ENCODE peak calls at places on chromosomes 7 and 10, in four cellular contexts. Z is iPS DF 6.9, T is hepatocyte, F is right atrium auricular region. J is an unnamed sample. For H3K4me1 and H3K9me3, the result is how much of the 10 kb centered on the place peaks cover.

GRCh38 chr10:86225098-86225782 is 141.4 kb downstream of the GRID1 start:
- DNase-seq in Z (no peak), F (no peak), T (peak), J (no peak)

GRCh38 chr10:97542169-97543024 is 30.2 kb upstream of the ANKRD2 start:
- DNase-seq in F (peak), T (peak), Z (no peak), J (no peak)

GRCh38 chr7:131692131-131692960 is 135.9 kb upstream of the PODXL start:
- DNase-seq in T (peak), F (peak), Z (peak), J (peak)

GRCh38 chr7:106484562-106484961 is 176.4 kb downstream of the CCDC71L start:
- DNase-seq in Z (no peak), T (peak), F (no peak), J (no peak)

GRCh38 chr7:36546331-36546730 is 156.7 kb downstream of the ANLN start:
- DNase-seq in F (no peak), T (no peak), Z (no peak), J (no peak)

GRCh38 chr10:124450010-124450782 is at the start of gene NKX1-2:
- DNase-seq in T (peak), Z (no peak), F (no peak), J (peak)

GRCh38 chr7:20793258-20793657 is 6.6 kb upstream of the SP8 start:
- DNase-seq in Z (no peak), T (no peak), F (no peak), J (no peak)

GRCh38 chr7:83476501-83476900 is 172.4 kb downstream of the SEMA3E start:
- DNase-seq in F (no peak), Z (no peak), T (no peak), J (no peak)

GRCh38 chr10:5684971-5685763 is 529 bp downstream of the TASOR2 start:
- DNase-seq in F (peak), Z (no peak), T (peak), J (peak)

GRCh38 chr10:78856421-78856820 is 212.3 kb upstream of the ZMIZ1 start:
- DNase-seq in Z (no peak), T (no peak), F (peak), J (no peak)

GRCh38 chr7:90337106-90337505 is 9.4 kb upstream of the GTPBP10 start:
- DNase-seq in T (no peak), F (no peak), Z (no peak), J (no peak)

GRCh38 chr7:151091431-151091830 is 5.2 kb downstream of the AGAP3 start:
- DNase-seq in F (no peak), T (peak), Z (no peak), J (peak)

GRCh38 chr7:151674161-151674920 is 154.6 kb upstream of the RHEB start:
- DNase-seq in F (no peak), Z (no peak), T (no peak), J (no peak)

GRCh38 chr10:130531312-130531711 is 395.1 kb downstream of the GLRX3 start:
- DNase-seq in F (no peak), T (no peak), Z (no peak), J (no peak)

GRCh38 chr10:714214-714613 is 24.7 kb upstream of the DIP2C start:
- DNase-seq in T (no peak), F (no peak), Z (no peak), J (no peak)

GRCh38 chr7:43834463-43835251 is 34.7 kb downstream of the MRPS24 start:
- DNase-seq in Z (no peak), F (no peak), T (no peak), J (no peak)

GRCh38 chr7:158186406-158186805 is 401.2 kb downstream of the PTPRN2 start:
- DNase-seq in Z (no peak), T (no peak), F (no peak), J (no peak)

GRCh38 chr7:158190756-158191155 is 396.9 kb downstream of the PTPRN2 start:
- DNase-seq in T (no peak), F (no peak), Z (no peak), J (no peak)

GRCh38 chr7:158185653-158186052 is 402.0 kb downstream of the PTPRN2 start:
- DNase-seq in Z (no peak), F (no peak), T (no peak), J (no peak)

GRCh38 chr7:158188676-158189075 is 398.9 kb downstream of the PTPRN2 start:
- DNase-seq in F (no peak), T (no peak), Z (no peak), J (no peak)

DNA sequence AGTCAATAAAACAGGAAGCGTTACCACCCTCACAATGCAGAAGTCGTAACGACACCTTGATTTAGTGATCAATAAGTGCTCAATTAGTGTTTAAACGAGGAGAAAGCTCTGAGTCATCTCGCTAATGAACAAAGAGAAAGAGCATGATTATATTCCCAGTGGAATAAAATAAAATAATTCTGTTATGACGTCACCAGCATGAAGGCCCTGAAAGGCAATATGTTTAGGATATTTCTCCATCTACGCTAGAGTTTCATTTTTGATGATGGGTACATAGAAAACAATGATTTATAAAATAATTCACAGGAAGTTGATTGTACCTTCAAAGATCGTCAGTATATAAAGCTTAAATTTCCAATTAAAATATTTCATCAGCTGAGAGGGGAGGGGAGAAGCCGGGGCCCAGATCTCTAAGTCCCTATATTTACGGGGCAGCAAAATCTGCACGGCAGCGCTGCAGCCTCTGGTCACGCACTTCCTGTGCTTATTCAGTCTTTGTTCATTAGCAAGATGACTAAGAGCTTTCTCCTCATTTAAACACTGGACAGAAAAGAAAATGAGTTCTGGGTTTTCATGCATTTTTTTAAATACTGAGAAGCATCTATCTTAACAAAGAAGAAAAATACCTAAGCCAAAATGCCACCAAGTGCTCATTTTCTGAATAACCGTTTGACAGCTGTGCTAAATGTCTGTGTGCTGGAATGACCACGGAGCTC is 400.4 kb downstream of the PTPRN2 start:
- DNase-seq in T (no peak), F (no peak), Z (no peak), J (no peak)
- H3K4me3 ChIP-seq in T (no peak), F (no peak), Z (no peak), J (no peak)

GRCh38 chr7:77903597-77903996 is 105.0 kb downstream of the PHTF2 start:
- DNase-seq in T (no peak), F (no peak), Z (no peak), J (no peak)
- H3K4me1 ChIP-seq in T (under half), F (under half), Z (under half), J (under half)

DNA sequence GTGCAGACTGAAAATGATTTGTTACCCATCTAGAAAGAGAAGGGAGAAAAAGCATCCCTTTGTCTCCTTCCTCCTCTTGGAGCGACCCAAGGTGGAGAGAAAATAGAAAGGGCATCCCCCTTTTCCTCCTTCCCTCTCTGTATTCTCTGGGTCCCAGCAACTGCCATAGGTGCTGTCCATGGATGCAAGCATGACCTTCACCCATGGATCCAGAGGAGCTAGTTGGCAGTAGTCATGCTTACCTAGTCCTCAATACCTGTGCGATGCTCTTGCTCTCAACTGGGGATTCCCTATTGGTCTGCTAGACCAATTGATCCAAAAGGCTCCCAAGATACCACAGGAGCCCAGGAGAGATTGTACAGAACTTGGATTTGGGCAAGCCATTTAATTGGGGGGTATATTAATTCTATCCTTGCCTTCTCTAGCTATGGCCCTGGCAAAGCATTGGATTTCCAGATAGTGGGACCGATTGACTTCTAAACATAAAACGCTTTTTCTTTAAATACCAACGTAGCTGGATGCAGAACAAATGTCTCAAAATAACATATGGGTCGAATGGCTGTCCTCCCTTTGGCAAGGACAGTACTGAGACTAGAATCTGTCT is 547.8 kb upstream of the IGFBP3 start:
- DNase-seq in T (peak), Z (no peak), F (no peak), J (no peak)
- H3K9me3 ChIP-seq in T (under half), Z (under half), F (half or more), J (under half)

GRCh38 chr7:134836447-134836846 is 57.0 kb downstream of the CALD1 start:
- DNase-seq in F (no peak), Z (no peak), T (no peak), J (no peak)
- H3K4me3 ChIP-seq in F (no peak), Z (no peak), T (no peak), J (no peak)

DNA sequence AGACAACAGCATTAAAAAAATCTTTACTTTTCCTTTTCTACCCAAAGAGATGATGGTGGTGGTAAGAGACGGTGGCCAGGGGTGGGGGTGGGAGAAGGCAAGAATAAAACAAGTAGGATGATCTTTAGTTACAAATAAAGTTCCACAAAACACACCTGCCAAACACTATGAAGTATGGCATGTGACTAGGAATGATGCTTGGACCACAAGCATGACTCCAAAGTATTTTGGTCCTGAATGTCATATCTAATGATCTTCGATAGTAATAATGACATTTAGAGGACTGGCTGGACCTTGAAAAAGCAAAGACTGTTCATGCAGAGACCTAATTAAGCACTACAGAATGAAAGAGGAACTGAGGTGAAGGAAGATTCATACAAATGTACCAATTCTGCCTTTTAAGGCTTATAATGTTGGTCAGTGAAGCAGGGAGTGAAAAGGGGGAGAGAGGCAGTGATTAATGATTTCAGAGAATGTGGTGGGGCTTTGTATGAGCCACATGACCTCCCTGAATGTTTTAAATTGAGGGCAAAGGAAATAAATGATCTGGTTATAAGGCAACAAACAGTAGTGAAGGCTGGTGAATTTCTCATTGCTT is 29.6 kb upstream of the DKK1 start:
- DNase-seq in T (no peak), Z (no peak), F (no peak), J (no peak)
- H3K4me1 ChIP-seq in T (under half), Z (under half), F (under half), J (under half)

GRCh38 chr7:118327179-118327578 is 102.7 kb downstream of the ANKRD7 start:
- DNase-seq in Z (no peak), T (peak), F (no peak), J (no peak)

GRCh38 chr7:118328505-118329211 is 104.2 kb downstream of the ANKRD7 start:
- DNase-seq in T (no peak), Z (no peak), F (no peak), J (no peak)

GRCh38 chr7:118325450-118325808 is 100.9 kb downstream of the ANKRD7 start:
- DNase-seq in Z (no peak), T (no peak), F (no peak), J (no peak)

GRCh38 chr7:118324790-118325449 is 100.4 kb downstream of the ANKRD7 start:
- DNase-seq in Z (no peak), F (no peak), T (no peak), J (no peak)

DNA sequence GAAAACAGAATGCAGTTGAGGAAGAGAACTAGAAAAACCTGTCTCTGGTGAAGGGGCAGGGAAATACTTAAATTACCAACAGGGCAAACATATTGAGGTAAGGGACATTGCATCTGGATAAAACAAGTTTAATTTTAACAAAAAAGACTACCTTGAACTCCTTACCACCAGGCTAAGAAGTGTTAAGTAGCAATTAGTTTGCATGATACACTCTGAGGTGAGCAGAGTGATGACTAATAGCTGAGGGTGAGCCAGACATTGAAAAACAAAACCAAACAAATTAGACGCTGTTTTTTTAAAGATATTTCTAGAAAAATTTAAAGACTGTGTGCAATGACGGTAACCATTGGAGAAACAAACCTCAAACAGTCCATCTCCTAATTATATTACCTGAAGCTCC is 105.9 kb downstream of the ANKRD7 start:
- DNase-seq in F (no peak), Z (no peak), T (no peak), J (no peak)
- H3K9me3 ChIP-seq in F (under half), Z (under half), T (under half), J (under half)